ENCODE peak calls at places on chromosomes 4 and X, in eight cellular contexts. V is H1; X is adipocyte; N is CD8-positive, alpha-beta T cell; Z is fibroblast of lung; A is psoas muscle; W is right cardiac atrium; T is cardiac muscle cell. H is an unnamed sample.
A peak's percentile ranks its signal among the peaks of the same experiment; 100 is the strongest.

GRCh38 chr4:40152642-40153041 is 44.2 kb upstream of the RHOH start:
- DNase-seq in V (no peak), X (no peak), N (peak; percentile 37), Z (no peak), A (no peak), W (no peak), T (no peak), H (no peak)

GRCh38 chr4:37567781-37568180 is 118.4 kb downstream of the RELL1 start:
- DNase-seq in V (no peak), X (no peak), N (no peak), Z (peak; percentile 22), A (no peak), W (no peak), T (peak; percentile 65), H (no peak)

GRCh38 chr4:41693629-41694028 is 54.9 kb downstream of the PHOX2B start:
- DNase-seq in V (no peak), X (peak; percentile 68), N (no peak), Z (peak; percentile 67), A (no peak), W (no peak), T (peak; percentile 51), H (no peak)

GRCh38 chr4:27666943-27667342 is 806.3 kb downstream of the STIM2 start:
- DNase-seq in V (no peak), X (peak; percentile 16), N (no peak), Z (peak; percentile 18), A (no peak), W (no peak), T (no peak), H (no peak)

GRCh38 chr4:48388504-48389154 is 47.3 kb downstream of the SLAIN2 start:
- DNase-seq in V (no peak), X (peak; percentile 57), N (no peak), Z (peak; percentile 47), A (no peak), W (no peak), T (peak; percentile 45), H (no peak)

GRCh38 chrX:68354869-68355628 is 78.2 kb downstream of the OPHN1 start:
- DNase-seq in V (no peak), X (peak; percentile 16), N (no peak), Z (no peak), A (no peak), W (no peak), T (no peak), H (no peak)

GRCh38 chr4:43348591-43348990 is 456.1 kb downstream of the GRXCR1 start:
- DNase-seq in V (no peak), X (no peak), N (no peak), Z (no peak), A (no peak), W (no peak), T (no peak), H (no peak)

GRCh38 chrX:44218465-44218864 is 125.0 kb downstream of the EFHC2 start:
- DNase-seq in V (no peak), X (no peak), N (no peak), Z (no peak), A (no peak), W (no peak), T (no peak), H (no peak)

GRCh38 chr4:188372856-188373255 is 233.6 kb downstream of the TRIML1 start:
- DNase-seq in V (no peak), X (peak; percentile 48), N (no peak), Z (peak; percentile 18), A (no peak), W (no peak), T (no peak), H (no peak)

GRCh38 chrX:11375614-11376119 is 82.5 kb downstream of the AMELX start:
- DNase-seq in V (no peak), X (no peak), N (no peak), Z (no peak), A (no peak), W (no peak), T (no peak), H (no peak)

GRCh38 chr4:145266881-145267280 is 86.5 kb upstream of the OTUD4 start:
- DNase-seq in V (no peak), X (no peak), N (no peak), Z (no peak), A (no peak), W (no peak), T (no peak), H (no peak)

GRCh38 chr4:148053298-148054003 is 321.6 kb downstream of the ARHGAP10 start:
- DNase-seq in V (no peak), X (no peak), N (no peak), Z (peak; percentile 46), A (no peak), W (peak; percentile 49), T (no peak), H (no peak)

GRCh38 chrX:15761564-15762191 is 23.6 kb downstream of the CA5B start:
- DNase-seq in V (no peak), X (peak; percentile 75), N (no peak), Z (peak; percentile 26), A (no peak), W (no peak), T (peak; percentile 38), H (no peak)

GRCh38 chrX:102155806-102156179 is at the start of gene BEX5:
- DNase-seq in V (no peak), X (peak; percentile 19), N (peak; percentile 65), Z (no peak), A (peak; percentile 40), W (peak; percentile 61), T (no peak), H (peak; percentile 50)

GRCh38 chrX:18961686-18962085 is 22.2 kb downstream of the PHKA2 start:
- DNase-seq in V (no peak), X (peak; percentile 36), N (no peak), Z (peak; percentile 35), A (no peak), W (no peak), T (peak; percentile 48), H (no peak)

GRCh38 chrX:29662101-29662500 is 553.3 kb upstream of the MAGEB2 start:
- DNase-seq in V (no peak), X (peak; percentile 29), N (no peak), Z (peak; percentile 51), A (no peak), W (no peak), T (peak; percentile 55), H (no peak)

GRCh38 chr4:91243132-91243531 is 1060.6 kb upstream of the GRID2 start:
- DNase-seq in V (no peak), X (no peak), N (no peak), Z (peak; percentile 0), A (no peak), W (peak; percentile 41), T (peak; percentile 3), H (no peak)

GRCh38 chr4:184280591-184281071 is 63.0 kb upstream of the ENPP6 start:
- DNase-seq in V (no peak), X (no peak), N (no peak), Z (no peak), A (no peak), W (no peak), T (no peak), H (no peak)

GRCh38 chr4:125456075-125456474 is 141.3 kb downstream of the FAT4 start:
- DNase-seq in V (no peak), X (no peak), N (no peak), Z (no peak), A (no peak), W (no peak), T (no peak), H (no peak)

GRCh38 chrX:108396986-108397385 is 41.2 kb downstream of the COL4A6 start:
- DNase-seq in V (no peak), X (no peak), N (no peak), Z (no peak), A (no peak), W (no peak), T (no peak), H (no peak)
- H3K4me1 ChIP-seq in V (peaks cover 5% of the 10 kb centered on the region), X (peaks cover 25% of the 10 kb centered on the region), N (no peaks in the 10 kb centered on the region), Z (no peaks in the 10 kb centered on the region), A (no peaks in the 10 kb centered on the region), W (no peaks in the 10 kb centered on the region), T (peaks cover 23% of the 10 kb centered on the region), H (peaks cover 3% of the 10 kb centered on the region)

GRCh38 chr4:98468744-98469143 is 189.7 kb downstream of the TSPAN5 start:
- DNase-seq in V (no peak), X (no peak), N (no peak), Z (peak; percentile 34), A (no peak), W (peak; percentile 43), T (peak; percentile 78), H (no peak)

GRCh38 chr4:98467627-98468072 is 190.8 kb downstream of the TSPAN5 start:
- DNase-seq in V (peak; percentile 69), X (peak; percentile 95), N (peak; percentile 73), Z (peak; percentile 93), A (peak; percentile 29), W (peak; percentile 55), T (peak; percentile 97), H (peak; percentile 78)

GRCh38 chr4:98470366-98470765 is 188.0 kb downstream of the TSPAN5 start:
- DNase-seq in V (no peak), X (no peak), N (no peak), Z (no peak), A (no peak), W (no peak), T (no peak), H (no peak)

GRCh38 chr4:98469776-98470175 is 188.6 kb downstream of the TSPAN5 start:
- DNase-seq in V (no peak), X (no peak), N (no peak), Z (no peak), A (no peak), W (no peak), T (no peak), H (no peak)

DNA sequence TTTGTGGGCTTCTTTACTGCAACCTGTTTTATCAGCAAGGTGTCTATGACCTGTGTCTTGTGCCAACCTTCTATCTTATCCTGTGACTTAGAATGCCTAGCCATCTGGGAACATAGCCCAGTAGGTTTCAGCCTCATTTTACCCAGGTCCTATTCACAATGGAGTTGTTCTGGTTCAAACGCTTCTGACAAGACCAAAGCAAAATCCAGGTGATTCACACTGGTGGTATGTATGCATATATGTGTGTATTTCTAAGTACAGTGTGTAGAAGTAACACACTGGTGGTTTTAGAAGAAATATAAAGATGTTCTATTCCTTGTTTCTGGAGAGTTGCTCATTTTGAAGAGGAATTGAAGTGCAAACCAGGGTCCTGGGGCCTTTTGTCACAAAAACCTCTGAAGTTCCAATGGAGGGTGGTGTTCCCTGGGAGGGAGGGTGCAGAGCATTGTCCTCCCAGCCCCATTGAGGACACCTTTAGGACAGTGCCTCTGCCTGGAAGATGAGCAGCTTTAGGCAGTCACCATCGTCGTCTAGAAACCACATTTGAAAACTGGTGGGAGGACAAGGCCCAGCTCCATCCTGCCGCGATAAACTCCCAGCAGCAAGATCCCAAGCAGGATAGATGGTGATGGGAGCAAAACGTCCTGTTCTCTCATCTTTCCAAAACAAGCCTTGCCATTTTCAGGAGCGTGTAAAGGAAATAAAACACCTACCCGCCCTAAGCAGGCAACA is 191.4 kb downstream of the TSPAN5 start:
- DNase-seq in V (peak; percentile 28), X (no peak), N (no peak), Z (no peak), A (no peak), W (no peak), T (no peak), H (no peak)
- H3K4me3 ChIP-seq in V (no peak overlapping the region), X (peak overlapping the region; percentile 76), N (no peak overlapping the region), Z (no peak overlapping the region), A (peak overlapping the region; percentile 60), W (no peak overlapping the region), T (no peak overlapping the region), H (no peak overlapping the region)

GRCh38 chrX:133810925-133811324 is 174.5 kb downstream of the GPC3 start:
- DNase-seq in V (no peak), X (no peak), N (no peak), Z (no peak), A (no peak), W (no peak), T (no peak), H (no peak)
- H3K4me1 ChIP-seq in V (no peaks in the 10 kb centered on the region), X (peaks cover 9% of the 10 kb centered on the region), N (no peaks in the 10 kb centered on the region), Z (peaks cover 2% of the 10 kb centered on the region), A (no peaks in the 10 kb centered on the region), W (no peaks in the 10 kb centered on the region), T (peaks cover 15% of the 10 kb centered on the region), H (no peaks in the 10 kb centered on the region)

GRCh38 chr4:108166038-108166437 is 2.7 kb downstream of the LEF1 start:
- DNase-seq in V (no peak), X (no peak), N (peak; percentile 71), Z (no peak), A (no peak), W (no peak), T (no peak), H (no peak)
- H3K4me3 ChIP-seq in V (peak overlapping the region; percentile 52), X (no peak overlapping the region), N (peak overlapping the region; percentile 73), Z (peak overlapping the region; percentile 68), A (peak overlapping the region; percentile 59), W (peak overlapping the region; percentile 60), T (peak overlapping the region; percentile 96), H (no peak overlapping the region)

H was measured in iPS DF 6.9.